ENCODE peak calls at places on chromosome 17, in four cellular contexts. D, U, T and C are unnamed samples.
A peak's percentile ranks its signal among the peaks of the same experiment; 100 is the strongest.

GRCh38 chr17:2828396-2829038 is 32.3 kb downstream of the RAP1GAP2 start:
- DNase-seq in D (peak; percentile 78), U (peak; percentile 31), T (peak; percentile 15), C (no peak)

GRCh38 chr17:14437176-14437575 is 136.3 kb downstream of the HS3ST3B1 start:
- DNase-seq in D (no peak), U (no peak), T (no peak), C (no peak)

GRCh38 chr17:77393274-77393600 is 252.5 kb downstream of the SEC14L1 start:
- DNase-seq in D (no peak), U (no peak), T (no peak), C (no peak)

GRCh38 chr17:48792033-48792798 is 24.8 kb downstream of the TTLL6 start:
- DNase-seq in D (no peak), U (no peak), T (no peak), C (no peak)

GRCh38 chr17:8649157-8650118 is 18.9 kb upstream of the MYH10 start:
- DNase-seq in D (peak; percentile 24), U (peak; percentile 61), T (peak; percentile 99), C (peak; percentile 96)

GRCh38 chr17:40560592-40561293 is 4.5 kb downstream of the CCR7 start:
- DNase-seq in D (peak; percentile 14), U (peak; percentile 89), T (peak; percentile 41), C (no peak)

GRCh38 chr17:11598274-11599221 is at the start of gene DNAH9:
- DNase-seq in D (peak; percentile 99), U (peak; percentile 22), T (peak; percentile 20), C (no peak)

GRCh38 chr17:9334536-9335446 is 240.8 kb downstream of the STX8 start:
- DNase-seq in D (no peak), U (no peak), T (no peak), C (no peak)

GRCh38 chr17:73261952-73262675 is 434 bp upstream of the CPSF4L start:
- DNase-seq in D (peak; percentile 85), U (no peak), T (no peak), C (no peak)

GRCh38 chr17:4365628-4366311 is 705 bp downstream of the UBE2G1 start:
- DNase-seq in D (peak; percentile 39), U (peak; percentile 16), T (no peak), C (no peak)

GRCh38 chr17:1683489-1683888 is 1.2 kb downstream of the PRPF8 start:
- DNase-seq in D (no peak), U (no peak), T (no peak), C (no peak)

GRCh38 chr17:15348030-15348429 is 6.6 kb upstream of the TEKT3 start:
- DNase-seq in D (no peak), U (peak; percentile 34), T (peak; percentile 28), C (no peak)

GRCh38 chr17:76546556-76547182 is 6.8 kb downstream of the PRCD start:
- DNase-seq in D (no peak), U (peak; percentile 86), T (peak; percentile 84), C (peak; percentile 89)

DNA sequence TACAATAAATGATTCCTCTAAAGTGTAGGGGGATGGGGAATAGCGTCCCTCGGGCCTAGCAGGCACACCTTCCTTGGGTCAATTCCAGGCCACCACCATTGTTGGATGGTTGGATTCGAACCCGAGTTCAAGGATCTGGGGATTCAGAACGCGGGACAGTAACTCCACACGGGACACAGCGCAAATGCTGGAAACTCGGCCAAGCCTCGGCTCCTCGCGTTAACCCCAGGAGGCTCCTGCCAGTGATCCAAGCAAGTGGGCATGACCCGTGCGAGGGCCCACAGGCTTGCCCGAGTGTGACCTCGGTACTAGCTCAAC is 589 bp downstream of the B9D1 start:
- DNase-seq in D (no peak), U (no peak), T (no peak), C (no peak)
- H3K4me3 ChIP-seq in D (peak overlapping the region; percentile 41), U (peak overlapping the region; percentile 67), T (peak overlapping the region; percentile 88), C (peak overlapping the region; percentile 88)

GRCh38 chr17:58593121-58593520 is 78.7 kb upstream of the MTMR4 start:
- DNase-seq in D (no peak), U (no peak), T (no peak), C (no peak)

GRCh38 chr17:58595194-58595792 is 80.9 kb upstream of the MTMR4 start:
- DNase-seq in D (no peak), U (no peak), T (no peak), C (no peak)

GRCh38 chr17:58587713-58588117 is 73.3 kb upstream of the MTMR4 start:
- DNase-seq in D (peak; percentile 54), U (peak; percentile 42), T (peak; percentile 29), C (no peak)

GRCh38 chr17:58590377-58590776 is 75.9 kb upstream of the MTMR4 start:
- DNase-seq in D (no peak), U (no peak), T (no peak), C (no peak)

DNA sequence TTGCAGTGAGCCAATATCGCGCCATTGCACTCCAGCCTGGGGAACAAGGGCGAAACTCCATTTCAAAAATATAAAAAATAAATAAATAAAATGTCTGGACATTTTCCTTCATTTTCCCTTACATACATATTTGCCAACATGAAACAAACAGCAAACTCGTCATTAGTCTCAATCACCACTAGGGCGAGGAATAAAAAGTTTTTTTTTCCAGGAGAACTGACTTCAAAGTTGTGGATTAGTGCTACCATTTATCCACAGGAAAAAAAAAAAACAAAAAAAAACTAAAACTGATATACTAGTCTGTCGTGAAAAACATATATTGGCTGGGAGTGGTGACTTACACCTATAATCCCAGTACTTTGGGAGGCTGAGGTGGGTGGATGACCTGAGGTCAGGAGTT is 77.0 kb upstream of the MTMR4 start:
- DNase-seq in D (no peak), U (no peak), T (no peak), C (no peak)
- TF ChIP-seq CTCF in D (no peak), U (no peak), T (peak; percentile 17), C (no peak)

DNA sequence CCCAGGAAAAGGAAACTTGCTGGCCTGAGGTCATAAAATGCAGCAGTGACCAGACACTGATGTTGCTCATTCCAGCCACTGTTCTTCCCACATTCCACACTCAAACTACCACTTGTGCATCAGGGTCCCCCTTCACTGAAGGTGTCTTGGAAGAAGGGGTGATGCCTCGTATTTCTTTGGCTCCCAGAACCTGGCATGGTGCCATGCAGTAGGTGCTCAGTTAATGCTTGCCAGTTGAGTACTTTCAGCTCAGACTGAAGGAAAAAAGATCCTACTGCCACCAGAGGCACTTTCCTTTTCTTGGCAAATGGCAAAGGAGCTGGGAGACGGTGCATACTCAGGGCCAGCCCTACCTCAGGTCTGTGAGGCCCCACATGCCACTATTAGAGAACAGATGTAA is 73.5 kb downstream of the TEX14 start:
- DNase-seq in D (no peak), U (no peak), T (no peak), C (no peak)
- H3K4me3 ChIP-seq in D (no peak overlapping the region), U (no peak overlapping the region), T (no peak overlapping the region), C (no peak overlapping the region)

DNA sequence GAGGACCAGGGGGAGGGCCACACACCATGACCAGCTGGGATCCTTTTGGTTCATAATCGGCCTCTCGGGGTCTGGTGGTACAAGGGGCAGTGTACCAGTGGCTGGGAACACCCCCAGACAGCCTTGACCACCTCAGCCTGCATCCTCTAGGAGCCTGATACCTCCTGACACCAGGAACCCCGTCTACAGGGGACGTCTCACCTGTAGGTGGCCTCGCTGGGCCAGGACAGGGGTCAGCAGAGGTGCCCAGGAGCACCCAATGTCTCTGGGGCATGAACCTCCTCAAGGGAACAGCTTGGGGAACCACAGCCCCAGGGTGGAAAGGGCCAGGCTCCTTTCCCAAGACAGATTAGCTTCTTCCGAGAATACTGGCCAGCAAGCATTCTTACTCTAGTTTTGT is 2.5 kb upstream of the METRNL start:
- DNase-seq in D (peak; percentile 46), U (no peak), T (no peak), C (no peak)
- TF ChIP-seq CTCF in D (peak; percentile 15), U (peak; percentile 28), T (peak; percentile 14), C (peak; percentile 10)